ENCODE peak calls at places on chromosomes 7 and 10, in five cellular contexts. N, A, C, G and U are unnamed samples.

GRCh38 chr10:124572751-124573150 is 111.1 kb downstream of the LHPP start:
- DNase-seq in N (no peak), A (no peak), C (no peak), G (no peak), U (no peak)

GRCh38 chr7:115631782-115632181 is 398.8 kb downstream of the TFEC start:
- DNase-seq in C (no peak), A (no peak), N (peak), G (no peak), U (no peak)

GRCh38 chr7:35494407-35494806 is 200.5 kb downstream of the HERPUD2 start:
- DNase-seq in C (no peak), G (no peak), N (no peak), A (no peak), U (no peak)

GRCh38 chr10:117348236-117348635 is 27.0 kb downstream of the PDZD8 start:
- DNase-seq in A (no peak), G (no peak), C (no peak), N (no peak), U (no peak)

GRCh38 chr7:34191041-34191440 is 285.7 kb downstream of the BMPER start:
- DNase-seq in N (no peak), G (no peak), A (no peak), C (no peak), U (no peak)

GRCh38 chr7:29449569-29450260 is 113.9 kb upstream of the PRR15 start:
- DNase-seq in C (no peak), N (peak), G (no peak), A (no peak), U (no peak)

GRCh38 chr7:55254596-55255500 is 110.3 kb upstream of the LANCL2 start:
- DNase-seq in C (peak), G (peak), N (peak), A (peak), U (peak)

GRCh38 chr10:12320892-12321291 is 28.5 kb upstream of the CAMK1D start:
- DNase-seq in A (no peak), G (no peak), C (no peak), N (no peak), U (no peak)

GRCh38 chr7:19621740-19622139 is 87.1 kb downstream of the POLR1F start:
- DNase-seq in N (peak), G (no peak), C (no peak), A (no peak), U (peak)

GRCh38 chr10:90373911-90374310 is 483.9 kb downstream of the HTR7 start:
- DNase-seq in C (no peak), G (no peak), N (no peak), A (no peak), U (no peak)

GRCh38 chr7:6392712-6393666 is 54.8 kb downstream of the DAGLB start:
- DNase-seq in C (no peak), N (peak), G (no peak), A (no peak), U (no peak)

GRCh38 chr7:94972296-94972695 is 64.9 kb downstream of the PPP1R9A start:
- DNase-seq in A (no peak), C (no peak), N (no peak), G (no peak), U (no peak)

GRCh38 chr10:85596389-85596788 is 770.2 kb downstream of the GRID1 start:
- DNase-seq in N (no peak), A (no peak), C (no peak), G (no peak), U (no peak)

GRCh38 chr10:42974693-42975002 is 102.2 kb upstream of the RET start:
- DNase-seq in N (no peak), A (no peak), C (no peak), G (no peak), U (no peak)

GRCh38 chr10:3399756-3400155 is 227.2 kb upstream of the PITRM1 start:
- DNase-seq in A (no peak), N (peak), C (no peak), G (no peak), U (no peak)

GRCh38 chr10:125165584-125166340 is 5.4 kb upstream of the CTBP2 start:
- DNase-seq in C (no peak), G (no peak), N (no peak), A (no peak), U (no peak)

GRCh38 chr10:94358480-94358879 is 4.3 kb downstream of the NOC3L start:
- DNase-seq in C (no peak), G (no peak), N (peak), A (no peak), U (peak)